ENCODE peak calls at places on chromosome 12, in eight cellular contexts. F, J, A, Y, I, D, O and Q are unnamed samples.

GRCh38 chr12:27025116-27025515 is 2.8 kb downstream of the MED21 start:
- DNase-seq in Y (no peak), I (no peak), A (no peak), O (no peak), F (no peak), D (no peak), J (no peak), Q (no peak)

GRCh38 chr12:130161261-130162231 is 718 bp upstream of the FZD10 start:
- DNase-seq in A (no peak), D (no peak), I (no peak), O (peak), F (no peak), J (no peak), Y (no peak), Q (peak)

GRCh38 chr12:49974231-49974675 is 1.5 kb downstream of the AQP6 start:
- DNase-seq in A (no peak), D (peak), J (peak), F (peak), I (no peak), Y (peak), O (no peak), Q (no peak)

GRCh38 chr12:3928538-3929220 is 55.5 kb upstream of the PARP11 start:
- DNase-seq in Y (no peak), I (no peak), A (no peak), J (no peak), F (no peak), D (no peak), O (no peak), Q (no peak)

GRCh38 chr12:17108877-17109520 is 503.0 kb upstream of the LMO3 start:
- DNase-seq in I (no peak), F (no peak), D (no peak), A (no peak), J (no peak), O (no peak), Y (no peak), Q (no peak)

GRCh38 chr12:119649202-119649808 is 18.6 kb upstream of the PRKAB1 start:
- DNase-seq in J (peak), D (no peak), I (no peak), Y (peak), A (peak), F (peak), O (no peak), Q (no peak)

GRCh38 chr12:121383601-121384019 is 16.3 kb upstream of the RNF34 start:
- DNase-seq in J (no peak), A (no peak), D (no peak), I (no peak), F (no peak), Y (no peak), O (no peak), Q (no peak)

GRCh38 chr12:117114784-117115183 is 15.6 kb upstream of the TESC start:
- DNase-seq in O (peak), Y (no peak), D (no peak), A (no peak), I (no peak), J (no peak), F (no peak), Q (no peak)

GRCh38 chr12:5428332-5429221 is 3.3 kb upstream of the NTF3 start:
- DNase-seq in Y (no peak), D (peak), A (no peak), I (no peak), O (no peak), F (no peak), J (peak), Q (peak)

GRCh38 chr12:51368640-51369517 is 22.3 kb downstream of the GALNT6 start:
- DNase-seq in I (no peak), D (no peak), Y (no peak), F (no peak), J (peak), A (no peak), O (peak), Q (no peak)

GRCh38 chr12:89985935-89986334 is 277.3 kb upstream of the ATP2B1 start:
- DNase-seq in J (no peak), O (no peak), D (no peak), I (no peak), F (no peak), Y (no peak), A (no peak), Q (no peak)

GRCh38 chr12:69338120-69338859 is 9.9 kb upstream of the LYZ start:
- DNase-seq in J (peak), O (no peak), F (no peak), D (no peak), Y (no peak), A (no peak), I (no peak), Q (no peak)

GRCh38 chr12:110345963-110346362 is 57.5 kb downstream of the ANAPC7 start:
- DNase-seq in I (no peak), O (no peak), D (no peak), J (no peak), F (no peak), A (no peak), Y (no peak), Q (no peak)

GRCh38 chr12:63206908-63207307 is 55.9 kb upstream of the AVPR1A start:
- DNase-seq in D (peak), Y (no peak), A (no peak), I (no peak), J (no peak), F (peak), O (no peak), Q (peak)

GRCh38 chr12:30134229-30134628 is 350.5 kb upstream of the TMTC1 start:
- DNase-seq in I (no peak), J (no peak), O (no peak), D (no peak), Y (peak), A (peak), F (peak), Q (peak)

GRCh38 chr12:119153477-119154434 is 25.0 kb upstream of the HSPB8 start:
- DNase-seq in O (peak), A (no peak), F (peak), Y (peak), J (peak), I (no peak), D (no peak), Q (no peak)

GRCh38 chr12:40655451-40655850 is 36.8 kb upstream of the CNTN1 start:
- DNase-seq in Y (no peak), A (no peak), O (no peak), D (no peak), J (no peak), F (no peak), I (no peak), Q (no peak)

GRCh38 chr12:108815875-108816594 is 41.3 kb downstream of the SSH1 start:
- DNase-seq in F (no peak), I (no peak), J (peak), Y (no peak), A (no peak), O (peak), D (no peak), Q (no peak)

GRCh38 chr12:45959025-45959424 is 31.3 kb downstream of the SCAF11 start:
- DNase-seq in D (no peak), O (no peak), F (no peak), Y (no peak), I (no peak), J (no peak), A (no peak), Q (no peak)

GRCh38 chr12:76755829-76756379 is 8.0 kb upstream of the ZDHHC17 start:
- DNase-seq in D (no peak), O (no peak), A (no peak), F (no peak), J (no peak), I (no peak), Y (peak), Q (no peak)

GRCh38 chr12:27870939-27871338 is 90.9 kb upstream of the MANSC4 start:
- DNase-seq in F (no peak), Y (no peak), O (no peak), J (peak), A (no peak), I (no peak), D (peak), Q (no peak)

GRCh38 chr12:98475565-98475908 is 39.9 kb upstream of the TMPO start:
- DNase-seq in I (no peak), J (no peak), D (no peak), F (no peak), A (no peak), Y (no peak), O (no peak), Q (no peak)

GRCh38 chr12:110658882-110659281 is 30.0 kb downstream of the HVCN1 start:
- DNase-seq in J (no peak), A (no peak), O (no peak), D (no peak), F (no peak), I (no peak), Y (no peak), Q (no peak)

GRCh38 chr12:111482464-111482863 is 76.7 kb downstream of the SH2B3 start:
- DNase-seq in A (no peak), I (no peak), Y (no peak), D (no peak), O (no peak), J (no peak), F (peak), Q (no peak)

GRCh38 chr12:130478786-130479185 is 141.1 kb downstream of the PIWIL1 start:
- DNase-seq in Y (no peak), D (no peak), F (no peak), J (no peak), O (no peak), A (no peak), I (no peak), Q (no peak)

GRCh38 chr12:16076553-16076952 is 165.4 kb downstream of the DERA start:
- DNase-seq in A (peak), Y (peak), O (no peak), D (no peak), I (no peak), J (peak), F (peak), Q (no peak)

GRCh38 chr12:100268835-100269564 is 2.0 kb downstream of the SCYL2 start:
- DNase-seq in I (no peak), O (no peak), J (peak), D (peak), F (peak), Y (no peak), A (no peak), Q (no peak)

GRCh38 chr12:129605666-129606065 is 298.2 kb downstream of the TMEM132D start:
- DNase-seq in D (no peak), A (no peak), I (no peak), J (no peak), Y (no peak), F (no peak), O (no peak), Q (no peak)

GRCh38 chr12:67594888-67595287 is 53.7 kb upstream of the DYRK2 start:
- DNase-seq in D (peak), Y (peak), J (no peak), A (no peak), O (no peak), I (no peak), F (peak), Q (no peak)

GRCh38 chr12:123141615-123142517 is 9.0 kb downstream of the PITPNM2 start:
- DNase-seq in A (no peak), J (peak), D (peak), F (no peak), I (no peak), Y (peak), O (peak), Q (peak)

GRCh38 chr12:67042697-67043131 is 226.4 kb upstream of the CAND1 start:
- DNase-seq in F (no peak), A (peak), D (no peak), Y (peak), I (no peak), J (peak), O (no peak), Q (no peak)

GRCh38 chr12:67274186-67274585 is 5.0 kb downstream of the CAND1 start:
- DNase-seq in J (no peak), I (no peak), A (no peak), O (no peak), D (no peak), Y (no peak), F (no peak), Q (no peak)